ENCODE peak calls at places on chromosomes 13 and 19, in seven cellular contexts. U is activated effector memory CD4-positive, alpha-beta T cell treated with anti-CD3 and anti-CD28 coated beads, Interleukin-2, amount 50 U/mL, for 16 hours; T is hippocampal formation; E is NCI-H1417; S is pons; O is Kasumi-1; V is AML-193. R is an unnamed sample.

GRCh38 chr19:41795031-41795461 is 1.3 kb upstream of the CEACAM3 start:
- DNase-seq in U (peak), T (no peak), E (peak), O (peak), V (peak), S (peak), R (peak)

GRCh38 chr13:44015133-44015532 is 135.4 kb downstream of the LACC1 start:
- DNase-seq in S (no peak), E (no peak), U (no peak), T (no peak), V (no peak), O (no peak), R (no peak)

GRCh38 chr19:48920949-48921348 is 12.6 kb upstream of the DHDH start:
- DNase-seq in O (no peak), V (no peak), S (no peak), E (no peak), T (no peak), U (no peak), R (no peak)

GRCh38 chr13:105611424-105611823 is 924.0 kb downstream of the EFNB2 start:
- DNase-seq in S (no peak), E (no peak), O (no peak), V (no peak), T (no peak), U (no peak), R (no peak)

GRCh38 chr13:111573362-111573761 is 252.9 kb downstream of the TEX29 start:
- DNase-seq in V (no peak), O (no peak), T (no peak), S (no peak), U (no peak), E (peak), R (no peak)

GRCh38 chr19:6260912-6261636 is 18.7 kb downstream of the MLLT1 start:
- DNase-seq in O (peak), E (no peak), T (no peak), V (no peak), S (no peak), U (peak), R (peak)

GRCh38 chr13:85896516-85897450 is 97.6 kb upstream of the SLITRK6 start:
- DNase-seq in V (peak), O (peak), U (no peak), S (no peak), E (no peak), T (no peak), R (peak)

GRCh38 chr13:97000295-97000925 is 6.1 kb upstream of the OXGR1 start:
- DNase-seq in T (no peak), S (no peak), E (no peak), O (no peak), V (no peak), U (no peak), R (no peak)

GRCh38 chr19:1076951-1077350 is 10.0 kb downstream of the ARHGAP45 start:
- DNase-seq in U (peak), O (peak), T (peak), V (no peak), E (no peak), S (peak), R (no peak)

GRCh38 chr19:40280608-40281221 is 4.4 kb downstream of the AKT2 start:
- DNase-seq in U (no peak), O (no peak), E (no peak), V (no peak), S (no peak), T (no peak), R (peak)

GRCh38 chr13:35764359-35765015 is 288.0 kb upstream of the MAB21L1 start:
- DNase-seq in E (no peak), U (no peak), S (no peak), T (no peak), O (no peak), V (no peak), R (no peak)

GRCh38 chr13:114166381-114167131 is 12.5 kb upstream of the CFAP97D2 start:
- DNase-seq in E (no peak), O (no peak), U (peak), V (no peak), S (peak), T (peak), R (no peak)

GRCh38 chr19:1862424-1863307 is 713 bp downstream of the KLF16 start:
- DNase-seq in V (no peak), O (no peak), T (no peak), S (no peak), E (peak), U (peak), R (peak)

GRCh38 chr13:24045456-24045996 is 115.0 kb upstream of the SPATA13 start:
- DNase-seq in U (no peak), S (no peak), E (no peak), T (no peak), V (no peak), O (no peak), R (no peak)

GRCh38 chr19:5628919-5629481 is 6.1 kb downstream of the SAFB start:
- DNase-seq in V (peak), S (no peak), E (no peak), O (peak), U (no peak), T (no peak), R (no peak)

GRCh38 chr19:41895745-41896580 is 13.0 kb downstream of the ARHGEF1 start:
- DNase-seq in S (no peak), V (no peak), O (peak), U (no peak), E (no peak), T (no peak), R (no peak)

GRCh38 chr19:32611161-32611560 is 30.2 kb downstream of the PDCD5 start:
- DNase-seq in S (no peak), O (no peak), V (no peak), T (no peak), U (no peak), E (no peak), R (no peak)

GRCh38 chr13:112838038-112838965 is 130.7 kb upstream of the MCF2L start:
- DNase-seq in O (no peak), V (no peak), U (no peak), E (no peak), T (no peak), S (no peak), R (peak)

GRCh38 chr13:105642511-105642958 is 892.9 kb downstream of the EFNB2 start:
- DNase-seq in U (no peak), T (no peak), S (no peak), O (no peak), E (no peak), V (no peak), R (no peak)

GRCh38 chr19:48812094-48812929 is 1.5 kb upstream of the BCAT2 start:
- DNase-seq in V (peak), O (peak), T (peak), S (peak), E (peak), U (peak), R (peak)

GRCh38 chr13:105336706-105337582 is 1198.5 kb downstream of the EFNB2 start:
- DNase-seq in U (no peak), T (no peak), S (no peak), O (no peak), E (no peak), V (peak), R (no peak)

GRCh38 chr13:102838982-102839381 is 6.8 kb upstream of the ERCC5 start:
- DNase-seq in S (no peak), O (no peak), E (no peak), U (no peak), T (no peak), V (no peak), R (no peak)

GRCh38 chr13:29892149-29892548 is 41.7 kb upstream of the UBL3 start:
- DNase-seq in V (no peak), E (no peak), U (no peak), O (no peak), T (peak), S (peak), R (peak)

GRCh38 chr13:49042476-49042875 is 66.8 kb downstream of the FNDC3A start:
- DNase-seq in S (no peak), U (no peak), V (no peak), T (no peak), E (no peak), O (no peak), R (no peak)

GRCh38 chr13:113002206-113002821 is 33.3 kb downstream of the MCF2L start:
- DNase-seq in E (peak), V (no peak), S (no peak), U (no peak), O (peak), T (peak), R (peak)

GRCh38 chr13:46982856-46983582 is 86.2 kb upstream of the HTR2A start:
- DNase-seq in E (no peak), V (peak), U (no peak), O (peak), S (peak), T (no peak), R (no peak)

GRCh38 chr19:16160445-16160942 is 12.8 kb downstream of the CIB3 start:
- DNase-seq in U (peak), S (no peak), E (no peak), T (no peak), O (no peak), V (no peak), R (no peak)

GRCh38 chr19:3565177-3565576 is 7.6 kb upstream of the HMG20B start:
- DNase-seq in V (no peak), U (no peak), S (no peak), E (no peak), T (no peak), O (no peak), R (no peak)

GRCh38 chr13:41813426-41813825 is 147.5 kb downstream of the VWA8 start:
- DNase-seq in V (no peak), E (no peak), O (no peak), U (no peak), T (no peak), S (no peak), R (no peak)

GRCh38 chr13:109730832-109731335 is 55.5 kb downstream of the IRS2 start:
- DNase-seq in U (no peak), T (no peak), S (no peak), V (peak), E (no peak), O (peak), R (no peak)

GRCh38 chr19:3186891-3187661 is 1.3 kb downstream of the NCLN start:
- DNase-seq in U (no peak), T (no peak), O (no peak), V (no peak), S (no peak), E (no peak), R (no peak)

GRCh38 chr19:17479325-17479791 is 9.0 kb downstream of the SLC27A1 start:
- DNase-seq in U (no peak), V (no peak), O (no peak), T (no peak), S (peak), E (no peak), R (no peak)

GRCh38 chr19:48965806-48966540 is 864 bp downstream of the FTL start:
- DNase-seq in T (peak), E (peak), O (peak), V (peak), S (peak), U (peak), R (peak)

R was measured in endodermal cell.